ENCODE peak calls at places on chromosomes 5 and 9, in seven cellular contexts. Y, K, V, H, R, T and Z are unnamed samples.

GRCh38 chr9:96480736-96481135 is 30.8 kb downstream of the HABP4 start:
- DNase-seq in Y (no peak), K (no peak), V (no peak), H (no peak), R (no peak), T (no peak), Z (no peak)

GRCh38 chr5:57335092-57335491 is 147.5 kb downstream of the ACTBL2 start:
- DNase-seq in Y (no peak), K (no peak), V (no peak), H (peak), R (no peak), T (no peak), Z (no peak)

GRCh38 chr5:102450313-102450990 is 48.3 kb downstream of the SLCO6A1 start:
- DNase-seq in Y (no peak), K (no peak), V (no peak), H (no peak), R (no peak), T (no peak), Z (no peak)

GRCh38 chr9:109092051-109092580 is 27.6 kb downstream of the TMEM245 start:
- DNase-seq in Y (no peak), K (no peak), V (no peak), H (no peak), R (no peak), T (no peak), Z (no peak)

GRCh38 chr9:75988663-75989062 is 98.2 kb downstream of the PCSK5 start:
- DNase-seq in Y (no peak), K (no peak), V (no peak), H (no peak), R (no peak), T (no peak), Z (no peak)

GRCh38 chr5:59069438-59070079 is 486.7 kb downstream of the RAB3C start:
- DNase-seq in Y (no peak), K (no peak), V (no peak), H (peak), R (no peak), T (no peak), Z (no peak)

GRCh38 chr5:37571974-37572373 is 192.9 kb downstream of the WDR70 start:
- DNase-seq in Y (no peak), K (no peak), V (no peak), H (no peak), R (no peak), T (no peak), Z (no peak)

GRCh38 chr9:33127881-33128280 is 39.3 kb downstream of the B4GALT1 start:
- DNase-seq in Y (no peak), K (no peak), V (no peak), H (no peak), R (no peak), T (no peak), Z (no peak)

GRCh38 chr9:126883636-126884035 is 23.2 kb downstream of the ZBTB34 start:
- DNase-seq in Y (no peak), K (no peak), V (no peak), H (no peak), R (no peak), T (no peak), Z (no peak)

GRCh38 chr9:94780516-94780950 is 54.0 kb downstream of the AOPEP start:
- DNase-seq in Y (peak), K (peak), V (no peak), H (no peak), R (no peak), T (no peak), Z (no peak)

GRCh38 chr9:73053543-73053942 is 98.1 kb upstream of the ANXA1 start:
- DNase-seq in Y (no peak), K (no peak), V (no peak), H (no peak), R (no peak), T (no peak), Z (no peak)

GRCh38 chr9:136309101-136309801 is 5.4 kb upstream of the CCDC187 start:
- DNase-seq in Y (no peak), K (no peak), V (no peak), H (no peak), R (peak), T (peak), Z (no peak)

GRCh38 chr5:77145666-77146065 is 58.6 kb upstream of the ZBED3 start:
- DNase-seq in Y (no peak), K (no peak), V (no peak), H (no peak), R (no peak), T (no peak), Z (no peak)

GRCh38 chr5:157059093-157059539 is at the start of gene HAVCR1:
- DNase-seq in Y (no peak), K (no peak), V (no peak), H (no peak), R (no peak), T (no peak), Z (no peak)

GRCh38 chr5:53733853-53734252 is 173.4 kb downstream of the NDUFS4 start:
- DNase-seq in Y (no peak), K (no peak), V (no peak), H (no peak), R (no peak), T (no peak), Z (no peak)

GRCh38 chr5:138588013-138588788 is 13.0 kb upstream of the HSPA9 start:
- DNase-seq in Y (no peak), K (no peak), V (no peak), H (no peak), R (no peak), T (no peak), Z (no peak)

GRCh38 chr5:31750215-31750614 is 111.3 kb downstream of the PDZD2 start:
- DNase-seq in Y (no peak), K (no peak), V (no peak), H (no peak), R (no peak), T (no peak), Z (no peak)

GRCh38 chr5:76583163-76584047 is 39.8 kb downstream of the F2RL2 start:
- DNase-seq in Y (no peak), K (no peak), V (no peak), H (no peak), R (peak), T (no peak), Z (no peak)

GRCh38 chr9:27880135-27880534 is 306.9 kb upstream of the C9orf72 start:
- DNase-seq in Y (no peak), K (no peak), V (no peak), H (no peak), R (no peak), T (no peak), Z (no peak)

GRCh38 chr5:219492-219891 is 1.4 kb downstream of the SDHA start:
- DNase-seq in Y (no peak), K (no peak), V (no peak), H (no peak), R (peak), T (no peak), Z (peak)

GRCh38 chr5:173268750-173269580 is 34.0 kb upstream of the NKX2-5 start:
- DNase-seq in Y (peak), K (no peak), V (no peak), H (no peak), R (no peak), T (no peak), Z (no peak)

GRCh38 chr9:126702501-126703329 is 89.0 kb downstream of the LMX1B start:
- DNase-seq in Y (no peak), K (peak), V (peak), H (no peak), R (peak), T (peak), Z (no peak)